ENCODE peak calls at places on chromosomes 12 and 14, in nine cellular contexts. P is IMR-90, Y is tibial nerve, L is astrocyte, S is heart right ventricle, Q is mesendoderm, F is substantia nigra, U is GM23248, Z is A549. E is an unnamed sample.

GRCh38 chr12:6042447-6042846 is 82.0 kb downstream of the VWF start:
- DNase-seq in U (peak), F (no peak), Q (no peak), P (no peak), S (no peak), Z (no peak), L (no peak), Y (no peak), E (no peak)

GRCh38 chr12:46459881-46460545 is 87.4 kb upstream of the SLC38A2 start:
- DNase-seq in Q (no peak), F (no peak), L (no peak), Z (no peak), Y (no peak), P (no peak), S (no peak), U (no peak), E (no peak)

GRCh38 chr14:72291908-72292688 is 359.9 kb downstream of the RGS6 start:
- DNase-seq in P (peak), Z (peak), L (peak), Y (peak), S (no peak), Q (peak), F (no peak), U (peak), E (peak)

GRCh38 chr12:104143002-104143401 is 5.0 kb upstream of the NFYB start:
- DNase-seq in P (no peak), S (no peak), U (no peak), Z (no peak), Y (no peak), L (no peak), F (no peak), Q (no peak), E (no peak)

GRCh38 chr14:26820101-26820500 is 222.3 kb upstream of the NOVA1 start:
- DNase-seq in Y (no peak), F (no peak), U (no peak), P (no peak), Z (no peak), S (no peak), Q (no peak), L (peak), E (no peak)

GRCh38 chr12:91991397-91992187 is 154.1 kb downstream of the BTG1 start:
- DNase-seq in F (no peak), P (no peak), Q (peak), Y (no peak), Z (peak), L (peak), U (no peak), S (no peak), E (no peak)

GRCh38 chr12:115584156-115584555 is 693.3 kb downstream of the MED13L start:
- DNase-seq in P (no peak), S (no peak), Q (no peak), Y (no peak), F (no peak), Z (no peak), L (no peak), U (no peak), E (no peak)

GRCh38 chr12:80551897-80552296 is 107.9 kb downstream of the PTPRQ start:
- DNase-seq in Q (no peak), F (no peak), L (peak), Z (peak), Y (no peak), S (no peak), P (peak), U (peak), E (peak)

GRCh38 chr12:88574278-88574677 is 6.0 kb downstream of the KITLG start:
- DNase-seq in L (no peak), Z (no peak), Y (no peak), S (no peak), U (peak), F (no peak), P (peak), Q (peak), E (no peak)

GRCh38 chr14:94748667-94749347 is 21.1 kb downstream of the GSC start:
- DNase-seq in F (no peak), L (no peak), U (no peak), P (no peak), Q (peak), S (no peak), Z (peak), Y (no peak), E (peak)

GRCh38 chr12:27284751-27285150 is 40.7 kb downstream of the STK38L start:
- DNase-seq in U (peak), L (peak), Z (peak), Y (no peak), S (no peak), P (peak), F (no peak), Q (no peak), E (no peak)

GRCh38 chr12:104546575-104546974 is 89.8 kb downstream of the CHST11 start:
- DNase-seq in Q (no peak), U (no peak), L (no peak), F (no peak), P (no peak), Z (no peak), S (no peak), Y (no peak), E (no peak)

GRCh38 chr14:99612737-99613330 is 8.8 kb upstream of the CCDC85C start:
- DNase-seq in P (peak), S (no peak), U (peak), Q (no peak), Z (no peak), L (peak), F (no peak), Y (no peak), E (no peak)

GRCh38 chr12:15644700-15645099 is 144.5 kb downstream of the EPS8 start:
- DNase-seq in F (no peak), L (peak), Q (no peak), Z (no peak), U (peak), P (peak), Y (no peak), S (no peak), E (no peak)

GRCh38 chr14:102028733-102029132 is 58.1 kb downstream of the HSP90AA1 start:
- DNase-seq in P (peak), Y (no peak), L (peak), U (peak), S (no peak), F (no peak), Z (no peak), Q (peak), E (no peak)

GRCh38 chr14:87494010-87494409 is 499.0 kb downstream of the GALC start:
- DNase-seq in U (no peak), L (no peak), F (no peak), Z (peak), P (no peak), Q (peak), Y (no peak), S (no peak), E (no peak)

GRCh38 chr12:128959931-128960330 is 106.7 kb downstream of the GLT1D1 start:
- DNase-seq in U (no peak), F (no peak), Z (no peak), S (no peak), L (no peak), Y (no peak), P (no peak), Q (no peak), E (no peak)

GRCh38 chr14:106665814-106666213 is 1139.4 kb downstream of the TMEM121 start:
- DNase-seq in Z (no peak), Y (no peak), L (no peak), U (no peak), F (no peak), S (no peak), Q (no peak), P (no peak), E (no peak)

GRCh38 chr12:16272222-16272621 is 5.3 kb downstream of the SLC15A5 start:
- DNase-seq in U (peak), Y (no peak), Q (no peak), F (no peak), S (no peak), P (peak), Z (no peak), L (no peak), E (no peak)

GRCh38 chr12:117333331-117334000 is 28.0 kb downstream of the NOS1 start:
- DNase-seq in Z (no peak), Y (no peak), S (no peak), L (no peak), U (no peak), P (no peak), F (no peak), Q (no peak), E (no peak)

GRCh38 chr12:7108928-7109920 is at the start of gene C1RL:
- DNase-seq in Q (peak), F (peak), P (peak), L (peak), S (peak), Y (peak), U (peak), Z (peak), E (peak)

GRCh38 chr14:65472189-65472588 is 59.7 kb downstream of the FUT8 start:
- DNase-seq in Z (no peak), F (no peak), S (no peak), Q (peak), U (no peak), Y (no peak), P (no peak), L (no peak), E (no peak)

GRCh38 chr14:96508900-96509299 is 6.7 kb downstream of the PAPOLA start:
- DNase-seq in S (no peak), Y (no peak), L (no peak), F (no peak), Q (no peak), Z (peak), U (no peak), P (no peak), E (no peak)

GRCh38 chr14:22466520-22466919 is 122.5 kb downstream of the DAD1 start:
- DNase-seq in S (no peak), Q (no peak), L (peak), Y (no peak), U (peak), Z (no peak), P (peak), F (no peak), E (no peak)

GRCh38 chr12:12800406-12801180 is 12.6 kb upstream of the DDX47 start:
- DNase-seq in Y (no peak), S (no peak), P (peak), Z (peak), U (peak), L (peak), Q (no peak), F (no peak), E (no peak)

GRCh38 chr14:83289390-83289789 is 1755.7 kb upstream of the SEL1L start:
- DNase-seq in U (no peak), P (no peak), F (no peak), Y (no peak), S (no peak), Z (no peak), L (no peak), Q (no peak), E (no peak)

GRCh38 chr12:85820117-85820516 is 16.1 kb downstream of the RASSF9 start:
- DNase-seq in L (no peak), F (no peak), Y (no peak), U (peak), P (no peak), Z (no peak), S (no peak), Q (no peak), E (no peak)

GRCh38 chr12:131208425-131208824 is 254.7 kb downstream of the ADGRD1 start:
- DNase-seq in Q (no peak), Z (no peak), L (no peak), F (no peak), Y (no peak), S (no peak), U (no peak), P (no peak), E (no peak)

GRCh38 chr14:74980746-74981661 is 21.7 kb upstream of the EIF2B2 start:
- DNase-seq in S (no peak), U (peak), F (no peak), Q (peak), P (peak), L (peak), Z (no peak), Y (no peak), E (peak)

GRCh38 chr12:12091977-12092663 is 21.4 kb downstream of the BCL2L14 start:
- DNase-seq in U (no peak), Q (no peak), F (no peak), L (no peak), P (no peak), S (no peak), Y (no peak), Z (no peak), E (no peak)

GRCh38 chr12:124622764-124623163 is 55.4 kb upstream of the NCOR2 start:
- DNase-seq in Q (no peak), P (no peak), S (no peak), Z (no peak), L (no peak), F (no peak), U (no peak), Y (no peak), E (no peak)

GRCh38 chr12:122200541-122201175 is 2.9 kb upstream of the B3GNT4 start:
- DNase-seq in Z (no peak), Q (no peak), P (no peak), Y (no peak), F (no peak), L (no peak), U (no peak), S (no peak), E (no peak)

GRCh38 chr12:130705174-130705880 is 10.8 kb downstream of the RIMBP2 start:
- DNase-seq in Z (no peak), U (no peak), S (no peak), P (no peak), L (no peak), Y (no peak), Q (no peak), F (no peak), E (no peak)

GRCh38 chr12:32253154-32253795 is 146.1 kb upstream of the FGD4 start:
- DNase-seq in P (peak), Y (no peak), U (peak), F (no peak), Z (no peak), L (no peak), S (no peak), Q (no peak), E (no peak)

GRCh38 chr12:57309420-57309819 is 58.4 kb upstream of the STAC3 start:
- DNase-seq in S (no peak), Z (peak), Q (no peak), U (peak), P (peak), L (peak), Y (no peak), F (no peak), E (no peak)
- H3K27ac ChIP-seq in S (no peak), Z (peak), Q (no peak), U (peak), P (no peak), L (no peak), Y (peak), F (peak), E (no peak)

GRCh38 chr14:76742961-76743360 is 18.3 kb upstream of the VASH1 start:
- DNase-seq in Z (no peak), P (no peak), F (no peak), U (no peak), Q (no peak), S (no peak), Y (no peak), L (no peak), E (peak)

GRCh38 chr14:76741074-76741473 is 20.2 kb upstream of the VASH1 start:
- DNase-seq in P (no peak), Q (no peak), Y (no peak), L (no peak), Z (no peak), U (no peak), F (no peak), S (no peak), E (no peak)

GRCh38 chr14:76742185-76742584 is 19.1 kb upstream of the VASH1 start:
- DNase-seq in Z (no peak), Q (no peak), U (no peak), L (no peak), Y (no peak), S (no peak), F (no peak), P (no peak), E (no peak)
- H3K27ac ChIP-seq in Z (no peak), Q (no peak), U (no peak), L (no peak), Y (no peak), S (no peak), F (no peak), P (no peak), E (no peak)

GRCh38 chr14:104639889-104640548 is 35.4 kb upstream of the TMEM179 start:
- DNase-seq in P (peak), Z (peak), Y (peak), Q (peak), U (peak), S (peak), L (no peak), F (no peak), E (peak)

GRCh38 chr14:104638190-104638589 is 33.6 kb upstream of the TMEM179 start:
- DNase-seq in F (no peak), Y (no peak), U (no peak), L (no peak), Q (no peak), S (no peak), Z (no peak), P (no peak), E (no peak)

GRCh38 chr14:104637546-104638003 is 33.0 kb upstream of the TMEM179 start:
- DNase-seq in Y (no peak), Z (no peak), U (no peak), F (no peak), P (no peak), L (no peak), S (no peak), Q (no peak), E (no peak)

GRCh38 chr14:104639481-104639880 is 34.9 kb upstream of the TMEM179 start:
- DNase-seq in S (no peak), L (no peak), Y (no peak), F (no peak), Q (no peak), U (no peak), Z (no peak), P (no peak), E (no peak)

GRCh38 chr14:104638927-104639450 is 34.4 kb upstream of the TMEM179 start:
- DNase-seq in Z (no peak), F (no peak), P (no peak), U (no peak), L (no peak), Q (no peak), Y (no peak), S (no peak), E (no peak)
- H3K27ac ChIP-seq in Z (no peak), F (no peak), P (no peak), U (no peak), L (no peak), Q (no peak), Y (no peak), S (no peak), E (no peak)

GRCh38 chr14:68708343-68708742 is 84.5 kb downstream of the ZFP36L1 start:
- DNase-seq in Z (no peak), U (no peak), S (no peak), Q (no peak), L (no peak), P (no peak), Y (no peak), F (no peak), E (no peak)
- H3K27ac ChIP-seq in Z (peak), U (no peak), S (no peak), Q (no peak), L (no peak), P (no peak), Y (peak), F (no peak), E (no peak)

DNA sequence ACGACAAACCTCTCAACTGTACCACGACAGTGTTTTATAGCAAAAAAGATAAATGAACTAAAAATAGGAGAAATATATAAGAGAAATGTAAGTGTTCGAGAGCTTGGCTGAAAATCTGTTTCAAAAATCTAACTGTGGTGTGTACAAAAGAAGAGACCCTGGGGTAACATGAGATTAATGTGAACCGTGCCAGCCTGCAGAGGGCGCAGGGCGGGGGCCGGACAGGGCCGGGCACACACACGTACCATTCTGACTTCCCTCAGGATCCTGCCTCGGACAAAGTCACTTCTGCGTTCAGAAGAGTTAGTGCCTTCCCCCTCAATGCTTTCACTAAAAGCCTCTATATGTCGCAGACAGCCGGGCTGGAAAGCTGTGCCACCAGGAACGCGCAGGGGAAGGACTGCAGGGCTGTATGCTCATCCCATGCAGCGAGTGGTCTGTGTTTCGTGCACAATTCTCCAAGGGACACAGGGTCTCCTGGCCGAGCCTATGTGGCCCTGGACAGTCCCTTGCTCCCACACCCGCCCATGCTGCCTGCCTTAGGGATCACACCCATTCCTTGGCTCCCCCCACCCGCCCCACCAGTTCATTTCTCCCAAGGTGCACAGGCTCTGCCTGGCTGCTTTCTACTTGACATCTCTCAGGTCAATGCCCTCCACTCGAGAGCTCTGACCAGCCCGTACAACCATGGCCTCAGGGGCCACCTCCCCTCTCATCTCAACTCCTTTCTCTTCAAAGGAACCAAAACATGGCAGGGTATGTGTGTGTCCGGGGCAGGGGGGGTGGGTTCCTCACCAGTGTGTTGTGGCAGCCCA is 8.5 kb downstream of the CDCA4 start:
- DNase-seq in U (no peak), S (peak), Y (no peak), Z (peak), Q (no peak), F (no peak), P (no peak), L (no peak), E (no peak)
- H3K27ac ChIP-seq in U (no peak), S (no peak), Y (no peak), Z (peak), Q (no peak), F (no peak), P (no peak), L (no peak), E (no peak)

DNA sequence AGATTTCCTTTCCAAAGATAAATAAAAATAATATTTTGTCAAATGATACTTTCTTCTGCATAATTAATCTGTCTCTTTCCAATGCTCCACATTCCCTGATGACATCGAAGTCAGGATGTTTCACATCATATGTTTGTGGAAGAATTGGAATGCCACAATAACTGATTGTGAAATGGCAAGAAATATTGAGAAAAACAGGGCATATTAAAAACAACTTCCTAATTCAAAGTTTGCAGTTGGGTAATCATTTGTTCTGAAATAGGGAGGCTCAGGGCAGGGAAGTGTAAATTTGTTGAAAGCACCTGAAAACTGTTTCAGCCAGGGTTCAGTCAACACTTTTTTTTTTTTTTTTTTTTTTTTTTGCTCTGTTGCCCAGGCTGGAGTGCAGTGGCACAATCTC is 50.7 kb downstream of the BCAT1 start:
- DNase-seq in L (no peak), P (no peak), Y (no peak), F (no peak), Z (no peak), U (peak), S (no peak), Q (no peak), E (no peak)
- H3K27ac ChIP-seq in L (no peak), P (peak), Y (no peak), F (no peak), Z (no peak), U (peak), S (no peak), Q (no peak), E (no peak)